ENCODE peak calls at places on chromosomes 3 and 15, in nine cellular contexts. One of them, this sample, is unnamed.

GRCh38 chr3:156142649-156143048 is 22.3 kb downstream of the KCNAB1 start:
- DNase-seq in PC-9: no peak
- DNase-seq in kidney epithelial cell: no peak
- DNase-seq in hepatocyte: no peak
- DNase-seq in upper lobe of right lung: no peak
- DNase-seq in coronary artery: no peak
- DNase-seq in HepG2: no peak
- DNase-seq in psoas muscle: no peak
- DNase-seq in OCI-LY7: no peak
- DNase-seq in this sample: no peak

GRCh38 chr3:175005881-175006280 is 146.7 kb downstream of the NAALADL2 start:
- DNase-seq in coronary artery: no peak
- DNase-seq in hepatocyte: no peak
- DNase-seq in OCI-LY7: no peak
- DNase-seq in HepG2: no peak
- DNase-seq in psoas muscle: no peak
- DNase-seq in kidney epithelial cell: no peak
- DNase-seq in PC-9: no peak
- DNase-seq in upper lobe of right lung: no peak
- DNase-seq in this sample: no peak

GRCh38 chr15:30038667-30039523 is 43.9 kb upstream of the GOLGA8J start:
- DNase-seq in coronary artery: no peak
- DNase-seq in OCI-LY7: no peak
- DNase-seq in psoas muscle: peak; percentile 23
- DNase-seq in HepG2: no peak
- DNase-seq in kidney epithelial cell: no peak
- DNase-seq in PC-9: no peak
- DNase-seq in hepatocyte: no peak
- DNase-seq in upper lobe of right lung: no peak
- DNase-seq in this sample: no peak

GRCh38 chr3:42608586-42608985 is 8.1 kb downstream of the NKTR start:
- DNase-seq in HepG2: no peak
- DNase-seq in hepatocyte: peak; percentile 35
- DNase-seq in coronary artery: no peak
- DNase-seq in PC-9: no peak
- DNase-seq in upper lobe of right lung: no peak
- DNase-seq in OCI-LY7: no peak
- DNase-seq in psoas muscle: no peak
- DNase-seq in kidney epithelial cell: no peak
- DNase-seq in this sample: no peak

GRCh38 chr3:44061961-44062360 is 179.7 kb upstream of the TOPAZ1 start:
- DNase-seq in OCI-LY7: no peak
- DNase-seq in HepG2: no peak
- DNase-seq in kidney epithelial cell: no peak
- DNase-seq in hepatocyte: no peak
- DNase-seq in upper lobe of right lung: no peak
- DNase-seq in coronary artery: no peak
- DNase-seq in PC-9: no peak
- DNase-seq in psoas muscle: no peak
- DNase-seq in this sample: no peak

GRCh38 chr3:19891740-19892139 is 42.3 kb downstream of the EFHB start:
- DNase-seq in coronary artery: no peak
- DNase-seq in HepG2: no peak
- DNase-seq in psoas muscle: no peak
- DNase-seq in PC-9: no peak
- DNase-seq in kidney epithelial cell: no peak
- DNase-seq in upper lobe of right lung: no peak
- DNase-seq in OCI-LY7: no peak
- DNase-seq in hepatocyte: no peak
- DNase-seq in this sample: no peak

GRCh38 chr3:99683465-99683864 is 45.1 kb downstream of the COL8A1 start:
- DNase-seq in coronary artery: no peak
- DNase-seq in hepatocyte: no peak
- DNase-seq in kidney epithelial cell: no peak
- DNase-seq in upper lobe of right lung: no peak
- DNase-seq in HepG2: no peak
- DNase-seq in psoas muscle: no peak
- DNase-seq in PC-9: no peak
- DNase-seq in OCI-LY7: no peak
- DNase-seq in this sample: no peak

GRCh38 chr3:13821156-13821555 is 58.7 kb downstream of the WNT7A start:
- DNase-seq in upper lobe of right lung: no peak
- DNase-seq in OCI-LY7: no peak
- DNase-seq in hepatocyte: no peak
- DNase-seq in psoas muscle: no peak
- DNase-seq in PC-9: no peak
- DNase-seq in kidney epithelial cell: no peak
- DNase-seq in HepG2: no peak
- DNase-seq in coronary artery: no peak
- DNase-seq in this sample: no peak

GRCh38 chr15:78059110-78059839 is 18.2 kb downstream of the TBC1D2B start:
- DNase-seq in PC-9: no peak
- DNase-seq in psoas muscle: no peak
- DNase-seq in upper lobe of right lung: no peak
- DNase-seq in OCI-LY7: peak; percentile 39
- DNase-seq in kidney epithelial cell: no peak
- DNase-seq in HepG2: no peak
- DNase-seq in hepatocyte: no peak
- DNase-seq in coronary artery: no peak
- DNase-seq in this sample: no peak

GRCh38 chr15:63436872-63437375 is 55.3 kb upstream of the CA12 start:
- DNase-seq in PC-9: peak; percentile 52
- DNase-seq in upper lobe of right lung: peak; percentile 80
- DNase-seq in coronary artery: no peak
- DNase-seq in hepatocyte: peak; percentile 92
- DNase-seq in psoas muscle: peak; percentile 76
- DNase-seq in kidney epithelial cell: peak; percentile 18
- DNase-seq in OCI-LY7: no peak
- DNase-seq in HepG2: peak; percentile 70
- DNase-seq in this sample: peak; percentile 29

DNA sequence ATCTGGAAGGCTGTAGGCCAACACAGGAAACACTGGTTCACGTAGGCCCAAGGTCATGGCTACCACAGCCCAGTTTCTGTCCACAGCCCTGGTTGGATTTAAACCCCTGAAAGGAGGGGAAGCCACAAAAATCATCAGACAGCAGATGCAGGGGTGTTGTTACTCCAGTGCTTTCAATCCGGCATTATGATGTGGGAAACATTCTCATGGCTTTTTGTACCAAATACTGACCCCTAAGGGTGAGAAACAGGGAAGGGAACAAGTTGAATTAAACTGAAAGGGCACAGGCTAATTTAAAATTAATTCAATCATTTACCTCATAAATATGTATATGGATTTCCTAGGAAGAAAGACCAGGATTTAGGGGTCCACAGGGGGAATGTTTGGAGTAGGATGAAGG is 375.6 kb downstream of the CTNNB1 start:
- DNase-seq in HepG2: no peak
- DNase-seq in kidney epithelial cell: no peak
- DNase-seq in hepatocyte: no peak
- DNase-seq in PC-9: no peak
- DNase-seq in coronary artery: no peak
- DNase-seq in OCI-LY7: no peak
- DNase-seq in psoas muscle: no peak
- DNase-seq in upper lobe of right lung: no peak
- DNase-seq in this sample: no peak
- TF ChIP-seq CTCF in HepG2: peak; percentile 24
- TF ChIP-seq CTCF in kidney epithelial cell: no peak
- TF ChIP-seq CTCF in hepatocyte: peak; percentile 18
- TF ChIP-seq CTCF in PC-9: no peak
- TF ChIP-seq CTCF in coronary artery: no peak
- TF ChIP-seq CTCF in OCI-LY7: peak; percentile 39
- TF ChIP-seq CTCF in psoas muscle: no peak
- TF ChIP-seq CTCF in upper lobe of right lung: no peak
- TF ChIP-seq CTCF in this sample: peak; percentile 39

DNA sequence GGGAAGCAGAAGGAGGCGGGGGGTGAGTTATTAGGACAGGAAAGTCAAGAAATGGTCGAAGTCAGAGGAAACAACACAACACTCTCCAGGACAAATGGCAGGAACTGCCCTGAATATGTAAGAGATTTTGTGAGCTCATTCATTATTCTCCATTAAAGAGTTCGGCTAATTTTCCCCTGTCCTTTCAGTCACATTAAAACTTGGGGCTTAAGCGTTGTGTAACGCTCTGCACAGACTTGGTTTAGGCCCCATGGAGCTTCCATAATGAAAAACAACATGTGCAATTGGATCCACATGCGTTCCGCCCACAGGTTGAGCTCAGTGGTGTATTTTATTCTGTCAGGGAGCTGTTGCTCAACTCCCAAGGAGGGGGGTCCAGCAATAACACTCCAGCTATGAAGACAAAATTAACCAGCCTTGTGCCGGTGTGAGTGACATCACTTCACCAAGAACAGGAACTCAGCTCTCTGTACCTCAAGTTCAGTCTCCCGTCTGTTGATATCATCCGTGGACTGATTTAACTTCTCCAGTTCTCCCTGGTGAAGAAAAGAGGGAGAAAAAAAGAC is 2.3 kb downstream of the SH3BP5 start:
- DNase-seq in upper lobe of right lung: no peak
- DNase-seq in kidney epithelial cell: no peak
- DNase-seq in hepatocyte: peak; percentile 40
- DNase-seq in psoas muscle: peak; percentile 72
- DNase-seq in HepG2: no peak
- DNase-seq in OCI-LY7: no peak
- DNase-seq in PC-9: no peak
- DNase-seq in coronary artery: no peak
- DNase-seq in this sample: no peak
- H3K4me3 ChIP-seq in upper lobe of right lung: peak overlapping the region; percentile 95
- H3K4me3 ChIP-seq in kidney epithelial cell: no peak overlapping the region
- H3K4me3 ChIP-seq in hepatocyte: no peak overlapping the region
- H3K4me3 ChIP-seq in psoas muscle: peak overlapping the region; percentile 90
- H3K4me3 ChIP-seq in HepG2: no peak overlapping the region
- H3K4me3 ChIP-seq in OCI-LY7: peak overlapping the region; percentile 88
- H3K4me3 ChIP-seq in PC-9: peak overlapping the region; percentile 95
- H3K4me3 ChIP-seq in coronary artery: peak overlapping the region; percentile 84
- H3K4me3 ChIP-seq in this sample: no peak overlapping the region

GRCh38 chr3:124530916-124531315 is 199.3 kb upstream of the UMPS start:
- DNase-seq in upper lobe of right lung: no peak
- DNase-seq in hepatocyte: no peak
- DNase-seq in psoas muscle: no peak
- DNase-seq in kidney epithelial cell: no peak
- DNase-seq in HepG2: no peak
- DNase-seq in coronary artery: no peak
- DNase-seq in OCI-LY7: no peak
- DNase-seq in PC-9: no peak
- DNase-seq in this sample: no peak

GRCh38 chr3:124532071-124532470 is 198.2 kb upstream of the UMPS start:
- DNase-seq in HepG2: no peak
- DNase-seq in hepatocyte: no peak
- DNase-seq in OCI-LY7: no peak
- DNase-seq in upper lobe of right lung: no peak
- DNase-seq in kidney epithelial cell: no peak
- DNase-seq in coronary artery: no peak
- DNase-seq in PC-9: no peak
- DNase-seq in psoas muscle: no peak
- DNase-seq in this sample: no peak

GRCh38 chr3:124522226-124522625 is 208.0 kb upstream of the UMPS start:
- DNase-seq in coronary artery: no peak
- DNase-seq in HepG2: no peak
- DNase-seq in psoas muscle: no peak
- DNase-seq in OCI-LY7: no peak
- DNase-seq in PC-9: no peak
- DNase-seq in kidney epithelial cell: no peak
- DNase-seq in hepatocyte: no peak
- DNase-seq in upper lobe of right lung: no peak
- DNase-seq in this sample: no peak

GRCh38 chr3:124529826-124530571 is 200.3 kb upstream of the UMPS start:
- DNase-seq in OCI-LY7: no peak
- DNase-seq in upper lobe of right lung: no peak
- DNase-seq in kidney epithelial cell: no peak
- DNase-seq in PC-9: no peak
- DNase-seq in hepatocyte: no peak
- DNase-seq in HepG2: no peak
- DNase-seq in psoas muscle: no peak
- DNase-seq in coronary artery: no peak
- DNase-seq in this sample: no peak

GRCh38 chr3:124526601-124527000 is 203.7 kb upstream of the UMPS start:
- DNase-seq in psoas muscle: no peak
- DNase-seq in upper lobe of right lung: no peak
- DNase-seq in kidney epithelial cell: no peak
- DNase-seq in coronary artery: no peak
- DNase-seq in HepG2: peak; percentile 3
- DNase-seq in hepatocyte: no peak
- DNase-seq in PC-9: no peak
- DNase-seq in OCI-LY7: no peak
- DNase-seq in this sample: no peak
- TF ChIP-seq CTCF in psoas muscle: no peak
- TF ChIP-seq CTCF in upper lobe of right lung: no peak
- TF ChIP-seq CTCF in kidney epithelial cell: no peak
- TF ChIP-seq CTCF in coronary artery: no peak
- TF ChIP-seq CTCF in HepG2: no peak
- TF ChIP-seq CTCF in hepatocyte: no peak
- TF ChIP-seq CTCF in PC-9: peak; percentile 34
- TF ChIP-seq CTCF in OCI-LY7: no peak
- TF ChIP-seq CTCF in this sample: peak; percentile 25

GRCh38 chr15:36218322-36218721 is 361.1 kb upstream of the CDIN1 start:
- DNase-seq in hepatocyte: no peak
- DNase-seq in HepG2: no peak
- DNase-seq in psoas muscle: no peak
- DNase-seq in upper lobe of right lung: no peak
- DNase-seq in coronary artery: no peak
- DNase-seq in kidney epithelial cell: no peak
- DNase-seq in OCI-LY7: no peak
- DNase-seq in PC-9: no peak
- DNase-seq in this sample: no peak
- H3K4me3 ChIP-seq in hepatocyte: no peak overlapping the region
- H3K4me3 ChIP-seq in HepG2: no peak overlapping the region
- H3K4me3 ChIP-seq in psoas muscle: no peak overlapping the region
- H3K4me3 ChIP-seq in upper lobe of right lung: no peak overlapping the region
- H3K4me3 ChIP-seq in coronary artery: no peak overlapping the region
- H3K4me3 ChIP-seq in kidney epithelial cell: no peak overlapping the region
- H3K4me3 ChIP-seq in OCI-LY7: no peak overlapping the region
- H3K4me3 ChIP-seq in PC-9: no peak overlapping the region
- H3K4me3 ChIP-seq in this sample: no peak overlapping the region